ENCODE peak calls at places on chromosomes 7 and 10, in five cellular contexts. One of them, this sample, is unnamed.

GRCh38 chr10:16950686-16951681 is 133.8 kb upstream of the RSU1 start:
- DNase-seq in neuronal stem cell: peak; percentile 68
- DNase-seq in colonic mucosa: no peak
- DNase-seq in NT2/D1: peak; percentile 63
- DNase-seq in SK-N-SH: peak; percentile 38
- DNase-seq in this sample: peak; percentile 86

GRCh38 chr7:140672382-140673062 is at the start of gene ADCK2:
- DNase-seq in colonic mucosa: peak; percentile 81
- DNase-seq in NT2/D1: no peak
- DNase-seq in neuronal stem cell: no peak
- DNase-seq in SK-N-SH: peak; percentile 99
- DNase-seq in this sample: peak; percentile 87

GRCh38 chr10:124003481-124004371 is 89.7 kb downstream of the CHST15 start:
- DNase-seq in neuronal stem cell: no peak
- DNase-seq in SK-N-SH: peak; percentile 22
- DNase-seq in NT2/D1: no peak
- DNase-seq in colonic mucosa: peak; percentile 4
- DNase-seq in this sample: peak; percentile 29

GRCh38 chr7:143405158-143405557 is 3.5 kb downstream of the EPHA1 start:
- DNase-seq in SK-N-SH: peak; percentile 74
- DNase-seq in neuronal stem cell: no peak
- DNase-seq in colonic mucosa: peak; percentile 52
- DNase-seq in NT2/D1: no peak
- DNase-seq in this sample: no peak

GRCh38 chr10:20004087-20004523 is 187.9 kb downstream of the PLXDC2 start:
- DNase-seq in colonic mucosa: no peak
- DNase-seq in neuronal stem cell: no peak
- DNase-seq in SK-N-SH: peak; percentile 4
- DNase-seq in NT2/D1: no peak
- DNase-seq in this sample: no peak

GRCh38 chr7:45573636-45574470 is at the start of gene ADCY1:
- DNase-seq in SK-N-SH: peak; percentile 99
- DNase-seq in NT2/D1: no peak
- DNase-seq in neuronal stem cell: peak; percentile 54
- DNase-seq in colonic mucosa: no peak
- DNase-seq in this sample: peak; percentile 73

GRCh38 chr7:141652691-141653090 is 49.3 kb downstream of the DENND11 start:
- DNase-seq in colonic mucosa: no peak
- DNase-seq in NT2/D1: no peak
- DNase-seq in SK-N-SH: no peak
- DNase-seq in neuronal stem cell: no peak
- DNase-seq in this sample: peak; percentile 59

GRCh38 chr7:112079671-112080070 is 126.5 kb downstream of the DOCK4 start:
- DNase-seq in NT2/D1: no peak
- DNase-seq in neuronal stem cell: no peak
- DNase-seq in SK-N-SH: no peak
- DNase-seq in colonic mucosa: no peak
- DNase-seq in this sample: no peak

GRCh38 chr7:105097619-105098018 is 83.6 kb downstream of the KMT2E start:
- DNase-seq in neuronal stem cell: no peak
- DNase-seq in NT2/D1: no peak
- DNase-seq in colonic mucosa: no peak
- DNase-seq in SK-N-SH: no peak
- DNase-seq in this sample: no peak

GRCh38 chr10:104892879-104893278 is 251.8 kb downstream of the SORCS3 start:
- DNase-seq in colonic mucosa: no peak
- DNase-seq in NT2/D1: no peak
- DNase-seq in neuronal stem cell: no peak
- DNase-seq in SK-N-SH: no peak
- DNase-seq in this sample: no peak

GRCh38 chr7:88758355-88759215 is 915 bp upstream of the ZNF804B start:
- DNase-seq in colonic mucosa: no peak
- DNase-seq in SK-N-SH: peak; percentile 61
- DNase-seq in NT2/D1: peak; percentile 18
- DNase-seq in neuronal stem cell: peak; percentile 31
- DNase-seq in this sample: peak; percentile 64

GRCh38 chr7:140041626-140042385 is 20.9 kb downstream of the PARP12 start:
- DNase-seq in colonic mucosa: no peak
- DNase-seq in neuronal stem cell: no peak
- DNase-seq in NT2/D1: no peak
- DNase-seq in SK-N-SH: no peak
- DNase-seq in this sample: no peak

GRCh38 chr10:308572-309085 is 173.4 kb downstream of the ZMYND11 start:
- DNase-seq in neuronal stem cell: no peak
- DNase-seq in colonic mucosa: peak; percentile 31
- DNase-seq in NT2/D1: no peak
- DNase-seq in SK-N-SH: no peak
- DNase-seq in this sample: no peak

GRCh38 chr10:122509323-122509722 is 48.0 kb downstream of the HTRA1 start:
- DNase-seq in neuronal stem cell: no peak
- DNase-seq in SK-N-SH: no peak
- DNase-seq in colonic mucosa: no peak
- DNase-seq in NT2/D1: no peak
- DNase-seq in this sample: no peak

GRCh38 chr7:116726713-116727431 is 54.9 kb downstream of the MET start:
- DNase-seq in neuronal stem cell: no peak
- DNase-seq in NT2/D1: no peak
- DNase-seq in colonic mucosa: no peak
- DNase-seq in SK-N-SH: no peak
- DNase-seq in this sample: no peak

GRCh38 chr10:30534465-30535144 is 94.9 kb downstream of the LYZL2 start:
- DNase-seq in NT2/D1: peak; percentile 44
- DNase-seq in SK-N-SH: peak; percentile 68
- DNase-seq in neuronal stem cell: peak; percentile 69
- DNase-seq in colonic mucosa: peak; percentile 79
- DNase-seq in this sample: peak; percentile 90

GRCh38 chr10:80501913-80502521 is 35.7 kb upstream of the SH2D4B start:
- DNase-seq in colonic mucosa: no peak
- DNase-seq in neuronal stem cell: no peak
- DNase-seq in NT2/D1: no peak
- DNase-seq in SK-N-SH: no peak
- DNase-seq in this sample: no peak

GRCh38 chr7:27917119-27917518 is 177.2 kb downstream of the TAX1BP1 start:
- DNase-seq in colonic mucosa: no peak
- DNase-seq in NT2/D1: no peak
- DNase-seq in neuronal stem cell: no peak
- DNase-seq in SK-N-SH: no peak
- DNase-seq in this sample: no peak

GRCh38 chr10:122462533-122463465 is 1.4 kb downstream of the HTRA1 start:
- DNase-seq in neuronal stem cell: no peak
- DNase-seq in colonic mucosa: peak; percentile 44
- DNase-seq in NT2/D1: no peak
- DNase-seq in SK-N-SH: peak; percentile 56
- DNase-seq in this sample: no peak

GRCh38 chr10:100970914-100971811 is 1.9 kb downstream of the SEMA4G start:
- DNase-seq in NT2/D1: no peak
- DNase-seq in colonic mucosa: peak; percentile 87
- DNase-seq in neuronal stem cell: no peak
- DNase-seq in SK-N-SH: no peak
- DNase-seq in this sample: peak; percentile 59

GRCh38 chr7:29106128-29106988 is 40.0 kb downstream of the CPVL start:
- DNase-seq in colonic mucosa: peak; percentile 57
- DNase-seq in NT2/D1: peak; percentile 74
- DNase-seq in SK-N-SH: peak; percentile 43
- DNase-seq in neuronal stem cell: peak; percentile 46
- DNase-seq in this sample: peak; percentile 74

GRCh38 chr10:103599211-103599610 is 105.7 kb downstream of the NEURL1 start:
- DNase-seq in SK-N-SH: no peak
- DNase-seq in NT2/D1: no peak
- DNase-seq in neuronal stem cell: no peak
- DNase-seq in colonic mucosa: no peak
- DNase-seq in this sample: no peak

GRCh38 chr7:151408498-151408838 is 1.4 kb downstream of the WDR86 start:
- DNase-seq in SK-N-SH: no peak
- DNase-seq in NT2/D1: no peak
- DNase-seq in neuronal stem cell: no peak
- DNase-seq in colonic mucosa: no peak
- DNase-seq in this sample: no peak

GRCh38 chr7:5685192-5685591 is 96.3 kb downstream of the RNF216 start:
- DNase-seq in colonic mucosa: no peak
- DNase-seq in NT2/D1: no peak
- DNase-seq in SK-N-SH: no peak
- DNase-seq in neuronal stem cell: no peak
- DNase-seq in this sample: no peak

GRCh38 chr10:24721254-24722106 is 2.2 kb downstream of the ARHGAP21 start:
- DNase-seq in SK-N-SH: peak; percentile 34
- DNase-seq in colonic mucosa: peak; percentile 65
- DNase-seq in neuronal stem cell: no peak
- DNase-seq in NT2/D1: no peak
- DNase-seq in this sample: peak; percentile 77

DNA sequence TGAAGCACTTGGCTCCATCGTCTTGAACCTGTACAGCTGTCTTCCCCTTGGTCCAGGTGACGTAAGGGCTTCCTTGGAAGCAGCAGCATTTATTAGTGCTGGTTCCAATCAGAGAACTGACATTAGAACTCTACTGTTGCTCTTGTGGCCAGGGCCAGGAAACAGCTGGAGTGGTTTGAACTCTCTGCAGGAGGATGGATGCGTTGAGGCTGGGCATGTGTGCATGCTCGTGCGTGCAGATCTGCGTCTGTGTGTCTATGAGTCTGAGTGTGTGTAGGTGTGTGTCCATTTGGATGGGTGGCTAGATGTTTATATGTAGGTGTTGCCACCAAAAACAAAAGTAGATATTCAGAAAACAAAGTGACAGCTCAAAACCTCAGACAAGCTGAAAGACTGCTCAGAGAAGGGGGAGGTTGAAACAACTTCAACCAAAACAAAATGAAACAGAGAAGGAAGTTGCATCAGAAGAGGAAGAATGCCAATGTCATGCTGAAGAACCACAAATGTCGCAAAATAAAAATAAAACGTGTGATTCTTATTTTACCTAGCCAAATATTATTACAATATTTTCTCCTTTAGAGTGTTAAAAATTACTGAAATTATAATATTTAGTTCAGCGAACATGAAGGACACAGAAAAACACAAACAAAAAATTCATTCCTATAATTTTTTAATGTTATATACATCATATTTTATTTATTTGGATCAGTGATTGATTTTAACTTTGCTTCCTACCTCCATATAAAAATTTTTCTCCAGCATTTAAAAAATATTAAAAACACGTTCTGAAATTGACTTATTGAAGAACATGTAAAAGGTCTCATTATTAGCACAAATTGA is 96.1 kb upstream of the MKLN1 start:
- DNase-seq in colonic mucosa: peak; percentile 31
- DNase-seq in NT2/D1: no peak
- DNase-seq in SK-N-SH: no peak
- DNase-seq in neuronal stem cell: no peak
- DNase-seq in this sample: no peak
- H3K4me1 ChIP-seq in colonic mucosa: no peaks in the 10 kb centered on the region
- H3K4me1 ChIP-seq in NT2/D1: no peaks in the 10 kb centered on the region
- H3K4me1 ChIP-seq in SK-N-SH: peaks cover 24% of the 10 kb centered on the region
- H3K4me1 ChIP-seq in neuronal stem cell: peaks cover 8% of the 10 kb centered on the region
- H3K4me1 ChIP-seq in this sample: no peaks in the 10 kb centered on the region

DNA sequence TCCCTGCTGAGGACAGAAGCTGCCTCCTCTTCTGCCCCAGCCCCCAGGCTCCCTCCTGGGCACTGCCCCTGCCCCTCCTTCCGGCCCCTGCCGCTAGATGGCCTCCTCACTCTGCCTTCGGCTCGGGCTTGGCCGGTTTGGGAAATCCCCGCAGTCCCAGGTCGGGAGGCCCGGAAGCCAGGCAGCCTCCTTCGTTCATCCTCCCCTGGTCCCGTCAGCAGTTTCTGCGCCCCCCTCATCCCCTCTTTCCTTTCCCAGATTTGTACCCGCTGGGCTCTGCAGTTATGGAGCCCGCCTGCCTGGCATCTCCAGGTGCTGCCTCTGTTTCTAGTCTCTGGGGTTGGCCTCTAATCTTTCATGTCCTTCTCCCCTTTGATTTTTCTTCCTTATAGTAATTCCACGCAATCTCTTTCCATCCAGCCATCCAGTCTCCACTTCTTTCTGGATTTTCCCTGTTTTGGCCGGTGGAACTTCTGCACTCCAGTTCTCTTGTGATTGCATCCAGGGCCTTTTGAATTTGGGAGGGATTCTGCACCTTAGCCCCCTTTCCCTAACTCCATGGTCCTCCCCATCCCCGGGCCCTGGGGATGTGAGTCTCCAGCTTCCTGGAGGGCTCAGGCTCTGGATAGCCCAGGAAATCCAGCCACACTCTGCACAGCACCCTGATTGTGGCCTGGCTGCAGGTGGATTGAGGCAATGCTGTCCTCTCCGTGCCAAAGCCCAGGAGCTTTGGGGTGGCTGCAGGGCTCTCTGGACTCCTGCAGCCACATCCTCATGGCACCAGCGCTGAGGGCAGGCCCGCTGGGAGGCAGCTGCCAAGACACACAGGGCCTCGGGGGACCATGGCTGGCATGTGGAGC is 3.3 kb upstream of the SHH start:
- DNase-seq in colonic mucosa: peak; percentile 82
- DNase-seq in NT2/D1: no peak
- DNase-seq in neuronal stem cell: no peak
- DNase-seq in SK-N-SH: peak; percentile 77
- DNase-seq in this sample: peak; percentile 94
- H3K27me3 ChIP-seq in colonic mucosa: peaks cover 29% of the 10 kb centered on the region
- H3K27me3 ChIP-seq in NT2/D1: peaks cover 46% of the 10 kb centered on the region
- H3K27me3 ChIP-seq in neuronal stem cell: peaks cover 47% of the 10 kb centered on the region
- H3K27me3 ChIP-seq in SK-N-SH: peaks cover 94% of the 10 kb centered on the region
- H3K27me3 ChIP-seq in this sample: peaks cover 51% of the 10 kb centered on the region

GRCh38 chr7:100583132-100584045 is 2.5 kb downstream of the LRCH4 start:
- DNase-seq in SK-N-SH: no peak
- DNase-seq in neuronal stem cell: no peak
- DNase-seq in NT2/D1: no peak
- DNase-seq in colonic mucosa: peak; percentile 68
- DNase-seq in this sample: peak; percentile 67
- H3K9ac ChIP-seq in SK-N-SH: peak overlapping the region; percentile 21
- H3K9ac ChIP-seq in neuronal stem cell: peak overlapping the region; percentile 50
- H3K9ac ChIP-seq in NT2/D1: peak overlapping the region; percentile 74
- H3K9ac ChIP-seq in colonic mucosa: peak overlapping the region; percentile 36
- H3K9ac ChIP-seq in this sample: no peak overlapping the region

GRCh38 chr7:106609416-106609815 is 51.5 kb downstream of the CCDC71L start:
- DNase-seq in colonic mucosa: no peak
- DNase-seq in SK-N-SH: no peak
- DNase-seq in NT2/D1: no peak
- DNase-seq in neuronal stem cell: no peak
- DNase-seq in this sample: no peak

GRCh38 chr7:106606120-106606519 is 54.8 kb downstream of the CCDC71L start:
- DNase-seq in neuronal stem cell: no peak
- DNase-seq in SK-N-SH: no peak
- DNase-seq in NT2/D1: no peak
- DNase-seq in colonic mucosa: no peak
- DNase-seq in this sample: no peak

GRCh38 chr7:106610996-106611886 is 49.7 kb downstream of the CCDC71L start:
- DNase-seq in NT2/D1: no peak
- DNase-seq in SK-N-SH: no peak
- DNase-seq in colonic mucosa: no peak
- DNase-seq in neuronal stem cell: no peak
- DNase-seq in this sample: no peak

GRCh38 chr7:106611911-106612310 is 49.0 kb downstream of the CCDC71L start:
- DNase-seq in NT2/D1: no peak
- DNase-seq in SK-N-SH: no peak
- DNase-seq in colonic mucosa: no peak
- DNase-seq in neuronal stem cell: no peak
- DNase-seq in this sample: no peak

GRCh38 chr7:106608664-106609063 is 52.3 kb downstream of the CCDC71L start:
- DNase-seq in colonic mucosa: peak; percentile 71
- DNase-seq in NT2/D1: no peak
- DNase-seq in SK-N-SH: no peak
- DNase-seq in neuronal stem cell: no peak
- DNase-seq in this sample: no peak
- H3K4me1 ChIP-seq in colonic mucosa: no peaks in the 10 kb centered on the region
- H3K4me1 ChIP-seq in NT2/D1: no peaks in the 10 kb centered on the region
- H3K4me1 ChIP-seq in SK-N-SH: peaks cover 22% of the 10 kb centered on the region
- H3K4me1 ChIP-seq in neuronal stem cell: no peaks in the 10 kb centered on the region
- H3K4me1 ChIP-seq in this sample: no peaks in the 10 kb centered on the region

GRCh38 chr7:11232462-11232861 is 258.8 kb downstream of the PHF14 start:
- DNase-seq in SK-N-SH: no peak
- DNase-seq in neuronal stem cell: no peak
- DNase-seq in colonic mucosa: no peak
- DNase-seq in NT2/D1: no peak
- DNase-seq in this sample: no peak
- H3K27me3 ChIP-seq in SK-N-SH: no peaks in the 10 kb centered on the region
- H3K27me3 ChIP-seq in neuronal stem cell: no peaks in the 10 kb centered on the region
- H3K27me3 ChIP-seq in colonic mucosa: no peaks in the 10 kb centered on the region
- H3K27me3 ChIP-seq in NT2/D1: no peaks in the 10 kb centered on the region
- H3K27me3 ChIP-seq in this sample: no peaks in the 10 kb centered on the region